ENCODE peak calls at places on chromosomes 11 and 22, in six cellular contexts. H, S, R, Y, A and D are unnamed samples.

GRCh38 chr11:17379383-17380180 is 8.9 kb downstream of the KCNJ11 start:
- DNase-seq in R (no peak), Y (no peak), A (no peak), S (no peak), H (no peak), D (no peak)

GRCh38 chr22:37892566-37893338 is 13.3 kb upstream of the MICALL1 start:
- DNase-seq in Y (peak; percentile 55), H (no peak), R (no peak), S (no peak), A (no peak), D (no peak)

GRCh38 chr22:38707984-38708383 is 2.2 kb downstream of the GTPBP1 start:
- DNase-seq in S (no peak), R (no peak), Y (no peak), A (no peak), H (no peak), D (no peak)

GRCh38 chr11:10892250-10892649 is 34.4 kb upstream of the ZBED5 start:
- DNase-seq in R (peak; percentile 79), S (no peak), H (no peak), Y (no peak), A (no peak), D (no peak)

GRCh38 chr11:114168086-114168448 is 108.6 kb downstream of the ZBTB16 start:
- DNase-seq in Y (no peak), A (no peak), R (no peak), S (no peak), H (no peak), D (no peak)

GRCh38 chr11:99200720-99201119 is 180.0 kb downstream of the CNTN5 start:
- DNase-seq in Y (no peak), A (no peak), H (no peak), S (peak; percentile 16), R (no peak), D (no peak)

GRCh38 chr22:18999416-18999815 is 63.3 kb upstream of the PRODH start:
- DNase-seq in A (no peak), Y (no peak), R (no peak), H (no peak), S (no peak), D (no peak)

GRCh38 chr11:69144316-69144715 is 11.4 kb upstream of the SMIM38 start:
- DNase-seq in R (no peak), S (no peak), Y (no peak), H (no peak), A (no peak), D (no peak)

GRCh38 chr22:40602231-40602630 is 34.3 kb downstream of the MRTFA start:
- DNase-seq in Y (no peak), S (no peak), R (no peak), A (no peak), H (no peak), D (no peak)

GRCh38 chr11:8017071-8017470 is 29.9 kb downstream of the EIF3F start:
- DNase-seq in Y (no peak), S (no peak), A (no peak), R (no peak), H (no peak), D (no peak)

GRCh38 chr11:87039371-87039770 is 1.6 kb downstream of the TMEM135 start:
- DNase-seq in Y (no peak), R (no peak), S (no peak), A (no peak), H (no peak), D (no peak)